ENCODE peak calls at places on chromosome 6, in five cellular contexts. O is A673, W is neuronal stem cell, L is fibroblast of lung, P is GM12865. E is an unnamed sample.

GRCh38 chr6:136408205-136408604 is 118.6 kb upstream of the BCLAF1 start:
- DNase-seq in L (peak), O (peak), W (no peak), P (no peak), E (peak)

GRCh38 chr6:56911847-56912246 is 43.1 kb upstream of the BEND6 start:
- DNase-seq in W (no peak), P (no peak), L (peak), O (peak), E (peak)

GRCh38 chr6:127119361-127120108 is 1.1 kb downstream of the RSPO3 start:
- DNase-seq in P (peak), W (peak), O (peak), L (peak), E (no peak)

GRCh38 chr6:163965426-163966348 is 551.2 kb downstream of the QKI start:
- DNase-seq in O (peak), P (no peak), L (peak), W (no peak), E (no peak)

GRCh38 chr6:79466222-79466834 is 70.9 kb downstream of the LCA5 start:
- DNase-seq in W (peak), O (peak), P (peak), L (peak), E (no peak)

GRCh38 chr6:4017847-4018193 is 61.1 kb downstream of the FAM217A start:
- DNase-seq in L (peak), P (peak), O (peak), W (no peak), E (no peak)

GRCh38 chr6:88165877-88166492 is at the start of gene CNR1:
- DNase-seq in P (peak), L (peak), W (peak), O (peak), E (no peak)

GRCh38 chr6:124090491-124090890 is 286.8 kb downstream of the NKAIN2 start:
- DNase-seq in P (no peak), L (no peak), O (no peak), W (no peak), E (no peak)

GRCh38 chr6:139539852-139540251 is 165.4 kb upstream of the CITED2 start:
- DNase-seq in O (peak), P (no peak), L (peak), W (no peak), E (peak)

GRCh38 chr6:91221072-91221471 is 634.2 kb upstream of the MAP3K7 start:
- DNase-seq in P (no peak), L (peak), O (peak), W (no peak), E (no peak)

GRCh38 chr6:12991435-12991834 is 274.9 kb downstream of the PHACTR1 start:
- DNase-seq in P (no peak), W (no peak), O (no peak), L (no peak), E (no peak)

GRCh38 chr6:95352064-95352463 is 225.3 kb upstream of the MANEA start:
- DNase-seq in P (no peak), L (no peak), O (peak), W (no peak), E (peak)

GRCh38 chr6:12528581-12529363 is 187.8 kb upstream of the PHACTR1 start:
- DNase-seq in O (no peak), W (no peak), P (no peak), L (no peak), E (no peak)

GRCh38 chr6:38215225-38215624 is 395.7 kb downstream of the ZFAND3 start:
- DNase-seq in W (no peak), P (no peak), O (no peak), L (no peak), E (no peak)

GRCh38 chr6:121817141-121817540 is 381.7 kb downstream of the GJA1 start:
- DNase-seq in O (no peak), P (no peak), L (peak), W (no peak), E (no peak)

GRCh38 chr6:80974579-80974978 is 777.9 kb downstream of the TENT5A start:
- DNase-seq in O (no peak), L (no peak), W (no peak), P (no peak), E (no peak)

GRCh38 chr6:152206072-152206818 is 398.8 kb downstream of the ESR1 start:
- DNase-seq in P (peak), W (no peak), O (peak), L (no peak), E (no peak)

GRCh38 chr6:148758492-148758891 is 11.7 kb downstream of the UST start:
- DNase-seq in P (peak), W (no peak), O (no peak), L (no peak), E (no peak)

GRCh38 chr6:142413111-142413510 is 111.3 kb downstream of the ADGRG6 start:
- DNase-seq in W (no peak), L (peak), O (no peak), P (no peak), E (no peak)

GRCh38 chr6:30263734-30264133 is 50.5 kb upstream of the TRIM26 start:
- DNase-seq in L (peak), P (no peak), O (no peak), W (no peak), E (no peak)

GRCh38 chr6:33912177-33912576 is 108.4 kb upstream of the MLN start:
- DNase-seq in W (no peak), O (no peak), L (no peak), P (no peak), E (no peak)

GRCh38 chr6:79895382-79896100 is 51.8 kb downstream of the ELOVL4 start:
- DNase-seq in P (no peak), L (peak), O (no peak), W (no peak), E (no peak)

GRCh38 chr6:79373246-79373645 is 138.8 kb upstream of the HMGN3 start:
- DNase-seq in L (no peak), P (no peak), O (no peak), W (no peak), E (no peak)

GRCh38 chr6:24865161-24865560 is 66.4 kb upstream of the ARMH2 start:
- DNase-seq in W (no peak), L (no peak), P (no peak), O (peak), E (no peak)

GRCh38 chr6:72250664-72251063 is 364.3 kb downstream of the RIMS1 start:
- DNase-seq in L (no peak), P (no peak), O (no peak), W (no peak), E (no peak)

GRCh38 chr6:134676307-134677281 is 273.3 kb downstream of the ALDH8A1 start:
- DNase-seq in L (peak), P (no peak), O (peak), W (no peak), E (peak)

GRCh38 chr6:108222504-108222903 is 38.3 kb downstream of the SNX3 start:
- DNase-seq in O (no peak), P (no peak), L (peak), W (no peak), E (no peak)

GRCh38 chr6:170088349-170088951 is 202.4 kb downstream of the DLL1 start:
- DNase-seq in P (peak), O (no peak), W (no peak), L (no peak), E (no peak)

GRCh38 chr6:135128268-135128914 is 52.7 kb upstream of the MYB start:
- DNase-seq in O (no peak), W (no peak), L (no peak), P (peak), E (no peak)

GRCh38 chr6:33248932-33249731 is 22.5 kb downstream of the VPS52 start:
- DNase-seq in O (peak), L (peak), P (peak), W (peak), E (peak)

GRCh38 chr6:105459049-105459448 is 56.2 kb upstream of the PREP start:
- DNase-seq in W (no peak), P (peak), O (no peak), L (peak), E (peak)

GRCh38 chr6:150993253-150993652 is 127.8 kb downstream of the MTHFD1L start:
- DNase-seq in O (no peak), W (no peak), L (no peak), P (no peak), E (no peak)

GRCh38 chr6:22153384-22154158 is 143.3 kb downstream of the PRL start:
- DNase-seq in W (no peak), P (peak), O (no peak), L (no peak), E (no peak)

GRCh38 chr6:36840471-36841461 is 1.5 kb upstream of the CPNE5 start:
- DNase-seq in L (no peak), O (no peak), P (no peak), W (no peak), E (no peak)
- H3K4me3 ChIP-seq in L (peak), O (peak), P (no peak), W (peak), E (peak)

GRCh38 chr6:37106554-37106953 is 63.4 kb upstream of the PIM1 start:
- DNase-seq in W (no peak), O (no peak), P (no peak), L (no peak), E (no peak)

GRCh38 chr6:37105782-37106137 is 64.2 kb upstream of the PIM1 start:
- DNase-seq in O (no peak), L (no peak), W (no peak), P (no peak), E (no peak)

GRCh38 chr6:37103169-37104039 is 66.5 kb upstream of the PIM1 start:
- DNase-seq in W (no peak), P (peak), L (no peak), O (peak), E (no peak)

GRCh38 chr6:37106982-37107453 is 62.9 kb upstream of the PIM1 start:
- DNase-seq in O (no peak), W (no peak), L (no peak), P (no peak), E (no peak)

DNA sequence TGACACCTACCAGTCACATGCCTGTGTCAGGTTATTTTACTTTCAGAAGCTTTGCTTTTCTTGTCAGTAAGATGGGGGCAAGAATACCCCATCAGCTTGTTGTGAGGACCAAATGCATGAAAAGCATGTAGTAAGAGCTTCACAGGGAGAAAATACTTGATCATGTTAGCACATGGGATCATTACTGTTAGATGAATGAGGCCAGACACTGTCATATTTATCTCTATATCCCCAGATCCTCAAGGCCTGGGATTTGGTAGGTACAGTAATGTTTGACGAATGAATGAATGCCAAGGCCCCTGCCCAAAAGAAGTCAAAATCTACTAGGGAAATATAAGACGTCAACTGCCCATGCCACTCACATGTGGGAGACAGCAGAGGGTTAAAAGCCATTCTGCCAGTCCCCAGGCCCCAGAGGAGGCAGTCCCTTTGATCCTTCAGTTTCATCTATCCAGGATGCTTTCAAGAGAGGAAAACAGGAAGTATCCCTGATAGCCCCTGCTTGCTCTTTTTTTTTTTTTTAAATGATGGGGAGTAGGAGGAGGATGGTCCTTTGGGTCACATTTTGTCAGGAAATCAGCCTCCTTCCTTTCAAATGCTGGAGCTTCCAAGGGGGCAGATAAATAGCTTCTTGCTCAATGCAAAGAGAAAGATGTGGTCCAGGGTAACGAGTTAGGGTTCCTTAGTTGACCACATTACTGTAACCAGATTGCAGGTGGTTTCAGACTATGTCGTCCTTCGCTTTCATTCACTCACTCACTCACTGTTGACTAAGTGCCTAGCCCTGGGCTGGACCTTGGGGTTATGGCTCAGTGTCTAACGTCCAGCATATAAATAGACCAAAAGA is 64.8 kb upstream of the PIM1 start:
- DNase-seq in L (no peak), W (no peak), O (no peak), P (peak), E (no peak)
- H3K4me3 ChIP-seq in L (no peak), W (no peak), O (no peak), P (no peak), E (no peak)

GRCh38 chr6:15246217-15247211 is 645 bp downstream of the JARID2 start:
- DNase-seq in O (peak), P (no peak), W (no peak), L (no peak), E (no peak)
- H3K4me3 ChIP-seq in O (peak), P (peak), W (peak), L (peak), E (peak)

GRCh38 chr6:50842446-50842845 is 23.8 kb downstream of the TFAP2B start:
- DNase-seq in O (no peak), L (no peak), W (no peak), P (no peak), E (no peak)
- H3K4me3 ChIP-seq in O (no peak), L (no peak), W (no peak), P (no peak), E (no peak)

DNA sequence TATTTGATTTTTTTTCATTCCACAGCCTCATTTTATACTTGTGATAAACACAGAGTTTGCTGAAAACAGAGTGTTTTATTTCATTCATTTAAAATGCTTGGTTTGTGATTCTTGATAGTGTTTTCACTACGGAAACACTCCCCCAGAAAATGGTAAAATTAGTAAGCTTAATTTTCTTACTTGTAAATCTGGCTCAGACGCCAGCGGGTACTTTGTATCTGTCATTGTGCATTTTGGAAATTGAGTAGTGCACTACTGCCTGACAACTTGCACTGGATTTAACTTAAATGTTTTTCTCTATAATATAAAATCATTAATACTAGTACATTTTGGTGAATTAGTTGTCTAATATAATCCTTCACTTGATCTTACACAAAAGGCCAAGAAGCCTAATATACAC is 37.0 kb upstream of the HINT3 start:
- DNase-seq in P (peak), W (no peak), L (no peak), O (no peak), E (no peak)
- H3K4me3 ChIP-seq in P (peak), W (no peak), L (no peak), O (no peak), E (peak)

DNA sequence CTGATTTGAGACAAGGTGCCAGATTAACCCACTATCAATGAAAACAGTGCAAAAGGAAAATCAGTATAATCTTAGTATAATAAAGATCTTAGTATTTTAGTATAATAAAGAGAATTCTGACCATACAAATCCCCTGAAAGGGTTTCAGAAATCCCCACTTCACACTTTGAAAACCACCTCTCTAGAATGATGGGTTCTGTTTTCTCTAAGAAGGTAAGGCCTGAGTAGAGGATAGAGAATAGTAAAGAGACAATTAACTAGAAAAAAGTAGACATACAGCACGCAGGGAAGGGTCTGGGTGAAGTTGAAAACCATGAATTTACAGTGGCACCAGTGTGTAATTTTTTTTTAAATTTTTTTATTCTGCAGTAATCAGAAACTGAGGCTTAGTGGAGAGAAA is 73.6 kb downstream of the REV3L start:
- DNase-seq in O (no peak), W (no peak), P (peak), L (no peak), E (no peak)
- H3K4me3 ChIP-seq in O (no peak), W (no peak), P (no peak), L (no peak), E (no peak)

GRCh38 chr6:119347466-119348307 is 1.9 kb downstream of the MAN1A1 start:
- DNase-seq in O (no peak), P (peak), L (peak), W (no peak), E (no peak)
- H3K4me3 ChIP-seq in O (no peak), P (peak), L (peak), W (peak), E (peak)

DNA sequence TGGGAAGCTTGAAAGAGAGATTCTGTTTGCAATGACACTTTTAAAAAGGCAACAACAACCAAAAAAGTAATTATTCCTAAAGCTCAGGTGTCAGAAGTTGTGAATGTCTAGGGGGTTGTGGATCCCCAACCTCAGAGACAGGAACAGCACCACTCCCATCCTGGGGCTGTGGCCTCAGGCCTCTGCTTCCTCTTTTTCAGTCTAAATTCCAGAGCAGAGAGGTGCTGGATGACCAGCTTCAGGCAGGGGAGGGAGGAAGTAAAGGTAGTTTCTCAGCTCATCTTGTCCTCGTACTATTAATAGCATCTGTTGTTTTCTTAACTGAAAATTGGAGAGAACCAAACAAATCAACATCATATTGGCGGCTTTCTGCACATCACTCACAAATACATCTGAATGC is 8.3 kb downstream of the NT5E start:
- DNase-seq in W (no peak), L (no peak), P (peak), O (no peak), E (no peak)
- H3K4me3 ChIP-seq in W (no peak), L (no peak), P (no peak), O (no peak), E (no peak)